ENCODE peak calls at places on chromosomes 11 and 22, in six cellular contexts. Z is pancreas, C is heart left ventricle, L is lower lobe of right lung, X is fibroblast of lung, H is sigmoid colon. P is an unnamed sample.

GRCh38 chr11:13052130-13052541 is 43.0 kb downstream of the RASSF10 start:
- DNase-seq in H (no peak), C (no peak), X (no peak), L (no peak), Z (no peak), P (no peak)

GRCh38 chr22:45438364-45438763 is 24.9 kb downstream of the RIBC2 start:
- DNase-seq in X (no peak), C (no peak), L (no peak), H (no peak), Z (no peak), P (no peak)

GRCh38 chr11:12640926-12641849 is 33.0 kb upstream of the TEAD1 start:
- DNase-seq in H (no peak), C (no peak), L (no peak), Z (no peak), X (no peak), P (no peak)

GRCh38 chr11:64230209-64230984 is at the start of gene DNAJC4:
- DNase-seq in Z (peak; percentile 92), L (peak; percentile 95), X (peak; percentile 87), C (peak; percentile 94), H (peak; percentile 96), P (peak; percentile 92)

GRCh38 chr11:34587282-34587677 is 33.6 kb upstream of the EHF start:
- DNase-seq in L (no peak), X (no peak), Z (no peak), C (no peak), H (no peak), P (no peak)

GRCh38 chr11:108733479-108734116 is 68.7 kb downstream of the DDX10 start:
- DNase-seq in C (no peak), H (no peak), L (no peak), X (peak; percentile 84), Z (no peak), P (no peak)

GRCh38 chr11:12693075-12693473 is 18.9 kb downstream of the TEAD1 start:
- DNase-seq in Z (no peak), X (peak; percentile 77), H (no peak), C (no peak), L (no peak), P (no peak)

GRCh38 chr22:24697671-24698082 is 76.8 kb downstream of the PIWIL3 start:
- DNase-seq in C (no peak), H (no peak), X (no peak), L (peak; percentile 76), Z (no peak), P (no peak)

GRCh38 chr11:18225906-18226305 is 10.7 kb downstream of the SAA4 start:
- DNase-seq in Z (no peak), C (no peak), L (no peak), X (no peak), H (no peak), P (no peak)

GRCh38 chr22:44453441-44454112 is 44.5 kb downstream of the RTL6 start:
- DNase-seq in C (no peak), H (no peak), X (no peak), L (no peak), Z (no peak), P (no peak)

GRCh38 chr11:102457865-102458264 is 5.3 kb upstream of the TMEM123 start:
- DNase-seq in Z (no peak), L (no peak), H (no peak), X (no peak), C (no peak), P (no peak)

GRCh38 chr11:34721646-34722045 is 100.8 kb downstream of the EHF start:
- DNase-seq in Z (no peak), X (peak; percentile 14), C (no peak), L (no peak), H (no peak), P (no peak)

GRCh38 chr11:85740464-85741400 is 54.7 kb upstream of the CCDC89 start:
- DNase-seq in Z (no peak), H (no peak), L (no peak), X (no peak), C (no peak), P (no peak)

GRCh38 chr11:104798794-104799193 is 99.5 kb downstream of the CASP12 start:
- DNase-seq in X (no peak), L (no peak), Z (no peak), H (no peak), C (no peak), P (no peak)

GRCh38 chr11:47499160-47499559 is 50.2 kb upstream of the RAPSN start:
- DNase-seq in L (no peak), Z (no peak), H (no peak), X (no peak), C (no peak), P (no peak)

GRCh38 chr22:19473578-19473977 is 5.4 kb downstream of the UFD1 start:
- DNase-seq in Z (no peak), H (no peak), C (no peak), L (no peak), X (no peak), P (no peak)

GRCh38 chr11:61828629-61829407 is 718 bp downstream of the FADS2 start:
- DNase-seq in X (peak; percentile 36), L (peak; percentile 62), Z (peak; percentile 67), C (peak; percentile 63), H (peak; percentile 74), P (no peak)

GRCh38 chr11:61828379-61828628 is 204 bp downstream of the FADS2 start:
- DNase-seq in L (no peak), H (no peak), Z (no peak), C (no peak), X (no peak), P (no peak)

GRCh38 chr11:61830318-61831105 is 2.4 kb downstream of the FADS2 start:
- DNase-seq in X (peak; percentile 46), Z (no peak), H (no peak), C (no peak), L (no peak), P (no peak)

GRCh38 chr11:61827573-61828378 is at the start of gene FADS2:
- DNase-seq in L (peak; percentile 94), C (peak; percentile 94), X (peak; percentile 98), H (peak; percentile 92), Z (peak; percentile 85), P (peak; percentile 97)

GRCh38 chr11:61829806-61830205 is 1.7 kb downstream of the FADS2 start:
- DNase-seq in C (no peak), L (no peak), X (no peak), Z (no peak), H (no peak), P (no peak)
- H3K4me3 ChIP-seq in C (no peak overlapping the region), L (peak overlapping the region; percentile 67), X (peak overlapping the region; percentile 98), Z (no peak overlapping the region), H (no peak overlapping the region), P (peak overlapping the region; percentile 54)

GRCh38 chr11:858053-858992 is 15.7 kb downstream of the TSPAN4 start:
- DNase-seq in Z (no peak), H (no peak), L (no peak), C (no peak), X (no peak), P (no peak)
- H3K4me1 ChIP-seq in Z (no peaks in the 10 kb centered on the region), H (no peaks in the 10 kb centered on the region), L (peaks cover 16% of the 10 kb centered on the region), C (peaks cover 21% of the 10 kb centered on the region), X (peaks cover 18% of the 10 kb centered on the region), P (no peaks in the 10 kb centered on the region)

GRCh38 chr11:30938801-30939200 is 352.6 kb upstream of the MPPED2 start:
- DNase-seq in Z (no peak), X (peak; percentile 42), H (no peak), C (no peak), L (no peak), P (no peak)
- H3K4me3 ChIP-seq in Z (no peak overlapping the region), X (no peak overlapping the region), H (no peak overlapping the region), C (no peak overlapping the region), L (no peak overlapping the region), P (no peak overlapping the region)

DNA sequence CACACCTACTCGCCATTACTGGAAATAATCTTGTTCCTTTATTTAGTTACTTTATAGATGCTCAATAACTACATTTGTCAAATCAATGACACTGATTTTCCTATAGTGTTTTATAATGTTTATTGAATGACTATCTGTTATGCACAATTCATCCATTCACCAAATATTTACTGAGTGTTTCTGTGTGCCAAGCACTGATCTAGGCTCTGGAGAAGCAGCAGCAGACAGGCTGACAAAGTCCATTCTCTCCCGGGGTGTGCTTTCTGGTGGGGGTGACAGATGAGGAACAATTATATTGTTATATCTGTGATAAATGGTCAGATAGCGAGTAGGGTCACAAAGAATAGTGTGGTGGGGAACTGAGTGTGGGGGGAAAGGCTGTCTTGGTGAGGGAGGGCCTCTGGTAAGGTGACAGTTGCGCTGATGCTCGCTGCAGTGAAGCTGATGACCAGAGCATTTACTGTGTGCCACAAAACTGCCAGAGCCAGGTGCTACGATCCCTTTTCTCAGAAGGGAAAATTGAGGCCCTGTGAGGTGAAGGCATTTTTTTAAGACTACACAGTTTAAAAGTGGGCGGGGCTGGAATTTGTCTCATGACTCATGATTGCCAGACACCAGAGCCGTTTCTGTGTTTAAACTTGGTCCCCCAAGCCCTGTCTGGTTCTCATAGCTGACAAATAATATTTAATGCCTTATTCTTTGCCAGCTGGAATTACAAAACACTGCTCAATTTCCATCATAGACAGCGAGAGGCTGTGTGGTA is 10.2 kb downstream of the PACS1 start:
- DNase-seq in X (peak; percentile 81), L (no peak), Z (no peak), C (peak; percentile 34), H (peak; percentile 85), P (no peak)
- H3K4me1 ChIP-seq in X (peaks cover 8% of the 10 kb centered on the region), L (peaks cover 47% of the 10 kb centered on the region), Z (peaks cover 46% of the 10 kb centered on the region), C (peaks cover 47% of the 10 kb centered on the region), H (no peaks in the 10 kb centered on the region), P (peaks cover 34% of the 10 kb centered on the region)

GRCh38 chr11:44950625-44951472 is at the start of gene TP53I11:
- DNase-seq in X (peak; percentile 74), H (peak; percentile 88), Z (peak; percentile 90), L (peak; percentile 91), C (peak; percentile 89), P (no peak)
- H3K4me3 ChIP-seq in X (peak within 1 kb of the TSS; percentile 85), H (peak within 1 kb of the TSS; percentile 52), Z (peak within 1 kb of the TSS; percentile 87), L (peak within 1 kb of the TSS; percentile 90), C (peak within 1 kb of the TSS; percentile 91), P (peak within 1 kb of the TSS; percentile 85)

GRCh38 chr11:116930177-116930576 is 92.8 kb upstream of the APOA1 start:
- DNase-seq in L (no peak), H (no peak), C (peak; percentile 32), Z (no peak), X (peak; percentile 48), P (no peak)
- H3K4me1 ChIP-seq in L (peaks cover 48% of the 10 kb centered on the region), H (no peaks in the 10 kb centered on the region), C (peaks cover 49% of the 10 kb centered on the region), Z (peaks cover 12% of the 10 kb centered on the region), X (peaks cover 5% of the 10 kb centered on the region), P (peaks cover 6% of the 10 kb centered on the region)

GRCh38 chr22:49855491-49855911 is 1.9 kb downstream of the ZBED4 start:
- DNase-seq in L (no peak), Z (peak; percentile 46), C (no peak), H (no peak), X (peak; percentile 51), P (no peak)
- H3K4me3 ChIP-seq in L (peak overlapping the region; percentile 72), Z (peak overlapping the region; percentile 49), C (no peak overlapping the region), H (no peak overlapping the region), X (peak overlapping the region; percentile 75), P (peak overlapping the region; percentile 86)

GRCh38 chr11:9314291-9315077 is at the start of gene TMEM41B:
- DNase-seq in C (peak; percentile 99), L (peak; percentile 99), Z (peak; percentile 99), X (peak; percentile 99), H (peak; percentile 98), P (peak; percentile 96)
- H3K4me1 ChIP-seq in C (peaks cover 9% of the 10 kb centered on the region), L (peaks cover 34% of the 10 kb centered on the region), Z (peaks cover 8% of the 10 kb centered on the region), X (peaks cover 6% of the 10 kb centered on the region), H (no peaks in the 10 kb centered on the region), P (peaks cover 11% of the 10 kb centered on the region)

GRCh38 chr11:33320814-33321330 is 63.7 kb downstream of the HIPK3 start:
- DNase-seq in X (peak; percentile 45), L (no peak), H (no peak), Z (no peak), C (no peak), P (no peak)
- H3K4me3 ChIP-seq in X (no peak overlapping the region), L (no peak overlapping the region), H (no peak overlapping the region), Z (no peak overlapping the region), C (no peak overlapping the region), P (no peak overlapping the region)